ENCODE peak calls at places on chromosome 20, in six cellular contexts. Z is uterus, P is heart right ventricle, C is left ventricle myocardium inferior, R is colonic mucosa, A is upper lobe of right lung. J is an unnamed sample.
A peak's percentile ranks its signal among the peaks of the same experiment; 100 is the strongest.

GRCh38 chr20:59258103-59258705 is 42.2 kb upstream of the EDN3 start:
- DNase-seq in A (no peak), C (no peak), Z (no peak), R (no peak), P (no peak), J (no peak)

GRCh38 chr20:41050361-41051019 is 21.9 kb downstream of the TOP1 start:
- DNase-seq in A (no peak), Z (no peak), P (no peak), R (no peak), C (no peak), J (no peak)

GRCh38 chr20:3406481-3407425 is 716 bp downstream of the DNAAF9 start:
- DNase-seq in P (peak; percentile 59), R (peak; percentile 33), Z (peak; percentile 63), C (no peak), A (peak; percentile 65), J (peak; percentile 37)

GRCh38 chr20:38962898-38963484 is 847 bp downstream of the DHX35 start:
- DNase-seq in C (no peak), Z (no peak), A (no peak), P (no peak), R (no peak), J (no peak)

GRCh38 chr20:31260326-31260932 is 3.0 kb downstream of the DEFB115 start:
- DNase-seq in C (no peak), A (no peak), Z (no peak), R (no peak), P (no peak), J (no peak)

GRCh38 chr20:44038681-44039123 is 124.0 kb downstream of the TOX2 start:
- DNase-seq in A (peak; percentile 49), R (no peak), C (no peak), Z (no peak), P (no peak), J (no peak)

GRCh38 chr20:13819885-13820645 is 35.2 kb downstream of the NDUFAF5 start:
- DNase-seq in R (peak; percentile 29), Z (peak; percentile 38), P (peak; percentile 11), A (no peak), C (no peak), J (peak; percentile 16)

GRCh38 chr20:50968289-50968688 is 9.7 kb downstream of the MOCS3 start:
- DNase-seq in P (no peak), A (no peak), R (no peak), Z (no peak), C (no peak), J (no peak)

GRCh38 chr20:64055893-64056638 is 6.6 kb upstream of the SOX18 start:
- DNase-seq in P (peak; percentile 87), Z (no peak), C (peak; percentile 75), A (no peak), R (no peak), J (no peak)

GRCh38 chr20:64052987-64053840 is 3.8 kb upstream of the SOX18 start:
- DNase-seq in P (no peak), Z (no peak), C (no peak), R (no peak), A (no peak), J (no peak)

GRCh38 chr20:64052326-64052722 is 2.9 kb upstream of the SOX18 start:
- DNase-seq in C (no peak), A (no peak), P (no peak), R (no peak), Z (no peak), J (no peak)

GRCh38 chr20:64055396-64055892 is 6.0 kb upstream of the SOX18 start:
- DNase-seq in P (no peak), Z (no peak), R (no peak), C (no peak), A (no peak), J (no peak)

DNA sequence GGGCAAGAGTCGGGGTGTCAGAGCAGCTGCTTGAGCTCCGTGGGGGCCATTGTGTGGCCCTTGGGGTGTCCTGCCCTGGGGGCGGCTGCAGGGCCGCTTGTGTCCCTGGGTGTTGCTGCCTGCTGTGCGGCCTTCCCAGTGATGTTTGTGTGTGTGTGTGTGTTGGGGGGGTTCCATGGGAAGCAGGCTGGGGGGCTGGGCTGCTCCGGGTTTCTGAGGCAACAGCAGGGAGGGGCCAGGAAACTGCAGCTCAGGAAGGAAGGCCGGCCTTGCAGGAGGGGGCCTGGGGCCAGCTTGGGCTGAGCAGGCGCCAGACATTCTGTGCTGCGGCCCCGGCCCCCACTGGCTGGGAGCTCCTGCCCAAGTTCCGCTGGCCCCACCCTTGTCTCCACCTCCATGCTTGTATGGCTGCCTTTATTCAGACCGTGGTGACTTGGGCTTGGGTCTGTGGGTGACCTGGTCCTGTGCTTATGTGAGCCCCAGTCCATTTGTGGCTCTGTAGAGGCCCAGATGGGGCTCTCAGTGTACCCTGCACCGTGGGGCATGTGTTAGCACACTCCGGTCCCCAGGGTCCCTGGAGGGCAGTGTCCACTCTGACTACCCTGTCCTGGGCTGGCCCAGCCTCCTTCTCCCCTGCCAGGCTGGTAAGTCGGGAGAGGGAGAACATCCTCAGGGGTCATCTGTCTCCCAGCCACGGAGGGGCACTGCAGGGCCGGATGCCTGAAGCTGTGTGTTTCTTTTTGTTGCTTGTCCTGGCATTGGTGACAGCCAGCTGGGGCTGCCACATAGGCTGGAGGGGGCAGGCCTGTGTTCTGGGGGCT is 4.6 kb upstream of the SOX18 start:
- DNase-seq in P (peak; percentile 90), C (peak; percentile 75), A (no peak), Z (no peak), R (no peak), J (no peak)
- TF ChIP-seq CTCF in P (no peak), C (no peak), A (no peak), Z (no peak), R (no peak), J (no peak)

GRCh38 chr20:20932156-20932555 is 174.0 kb downstream of the LINC00237 start:
- DNase-seq in R (no peak), A (no peak), C (no peak), Z (no peak), P (no peak), J (no peak)

GRCh38 chr20:20930500-20930899 is 175.7 kb downstream of the LINC00237 start:
- DNase-seq in R (no peak), P (no peak), A (no peak), Z (no peak), C (no peak), J (no peak)

GRCh38 chr20:20931024-20931423 is 175.1 kb downstream of the LINC00237 start:
- DNase-seq in C (no peak), Z (no peak), R (no peak), A (no peak), P (no peak), J (no peak)

GRCh38 chr20:20931632-20932031 is 174.5 kb downstream of the LINC00237 start:
- DNase-seq in A (no peak), Z (no peak), R (no peak), C (no peak), P (no peak), J (no peak)

DNA sequence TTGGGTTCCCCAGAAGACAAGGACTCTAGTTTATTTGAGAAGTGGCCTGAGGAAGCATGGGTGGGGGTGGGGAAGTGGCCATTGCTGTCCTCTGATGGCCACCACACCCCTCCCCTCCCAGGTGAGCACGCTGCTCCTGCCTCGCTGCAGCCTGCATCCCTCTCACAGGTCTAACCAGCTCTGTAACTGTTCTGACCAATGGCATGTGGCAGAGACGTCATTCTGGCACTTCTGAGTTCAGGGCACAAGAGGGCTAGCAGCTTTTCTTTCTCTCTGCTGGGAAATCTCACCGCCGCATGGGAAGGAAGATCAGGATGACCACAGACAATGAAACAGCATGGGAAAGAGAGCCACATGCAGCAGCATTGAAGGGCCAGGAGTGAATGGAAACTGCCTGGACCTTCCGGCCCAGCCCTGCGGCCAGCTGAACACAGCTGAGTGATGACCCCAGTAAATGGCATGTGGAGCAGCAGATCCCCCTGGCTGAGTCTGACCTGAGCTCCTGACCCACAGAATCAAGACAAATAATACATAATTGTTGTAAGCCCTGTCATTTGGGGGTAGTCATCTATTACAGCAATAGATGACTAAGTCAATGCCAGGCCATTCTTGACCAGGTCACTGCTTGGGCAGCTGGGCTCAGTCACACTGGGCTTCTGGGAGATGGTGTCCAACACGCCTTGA is 179.8 kb downstream of the LINC00237 start:
- DNase-seq in R (no peak), A (no peak), C (no peak), P (no peak), Z (no peak), J (no peak)
- H3K4me1 ChIP-seq in R (no peaks in the 10 kb centered on the region), A (no peaks in the 10 kb centered on the region), C (no peaks in the 10 kb centered on the region), P (no peaks in the 10 kb centered on the region), Z (no peaks in the 10 kb centered on the region), J (no peaks in the 10 kb centered on the region)

GRCh38 chr20:23361651-23362391 is at the start of gene GZF1:
- DNase-seq in C (peak; percentile 98), R (peak; percentile 97), Z (peak; percentile 100), P (peak; percentile 97), A (peak; percentile 99), J (peak; percentile 98)

GRCh38 chr20:23365390-23366165 is 3.6 kb downstream of the GZF1 start:
- DNase-seq in P (no peak), C (no peak), Z (no peak), A (no peak), R (no peak), J (no peak)

GRCh38 chr20:23361108-23361650 is 803 bp upstream of the GZF1 start:
- DNase-seq in P (no peak), C (no peak), Z (no peak), A (no peak), R (peak; percentile 29), J (no peak)

GRCh38 chr20:23363257-23363649 is 1.3 kb downstream of the GZF1 start:
- DNase-seq in A (no peak), R (no peak), P (peak; percentile 76), C (peak; percentile 69), Z (no peak), J (no peak)

DNA sequence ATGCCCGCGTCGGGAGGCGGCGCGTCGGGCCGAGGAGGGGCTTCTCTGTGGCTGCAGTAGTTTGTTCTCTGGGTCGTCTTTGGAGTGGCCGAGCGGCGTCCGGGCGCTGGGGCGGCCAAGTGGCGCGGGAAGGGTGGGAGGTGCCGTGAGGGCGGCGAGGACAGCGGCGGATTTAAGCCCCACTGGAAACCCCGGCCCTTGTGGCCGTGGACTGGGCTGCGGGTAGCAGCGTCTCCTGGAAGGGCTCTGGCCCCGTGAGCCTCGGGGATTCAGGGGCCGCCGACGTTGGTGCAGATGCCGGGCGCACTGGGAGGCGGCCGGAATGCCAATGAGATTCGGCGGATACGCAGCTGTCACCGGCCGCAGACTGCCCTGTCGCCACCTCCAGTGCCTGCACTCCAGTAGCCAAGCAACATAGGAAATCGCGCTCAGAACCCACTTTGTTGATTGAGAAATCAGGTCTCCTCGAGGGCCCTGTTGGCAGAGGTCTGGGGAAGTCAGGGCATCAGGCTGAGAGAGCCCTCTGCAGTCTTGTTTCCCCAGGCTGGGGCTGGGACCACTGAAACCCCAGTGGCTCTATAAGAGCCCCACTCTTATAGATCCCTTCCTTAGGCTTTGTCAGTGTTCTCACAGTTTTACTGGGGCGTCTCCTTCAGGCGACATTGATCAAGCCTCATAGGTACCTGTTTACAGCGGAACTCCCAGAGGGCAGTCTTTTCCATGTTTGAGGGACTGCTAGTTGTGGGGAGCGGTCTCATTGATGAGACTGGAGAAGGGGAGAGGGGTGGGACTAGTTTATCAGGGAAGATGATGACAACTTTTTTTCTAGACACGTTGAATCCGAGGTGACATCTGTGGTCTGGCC is 642 bp downstream of the GZF1 start:
- DNase-seq in P (peak; percentile 34), A (peak; percentile 86), C (peak; percentile 51), Z (no peak), R (peak; percentile 46), J (peak; percentile 28)
- TF ChIP-seq CTCF in P (no peak), A (no peak), C (no peak), Z (no peak), R (no peak), J (no peak)

DNA sequence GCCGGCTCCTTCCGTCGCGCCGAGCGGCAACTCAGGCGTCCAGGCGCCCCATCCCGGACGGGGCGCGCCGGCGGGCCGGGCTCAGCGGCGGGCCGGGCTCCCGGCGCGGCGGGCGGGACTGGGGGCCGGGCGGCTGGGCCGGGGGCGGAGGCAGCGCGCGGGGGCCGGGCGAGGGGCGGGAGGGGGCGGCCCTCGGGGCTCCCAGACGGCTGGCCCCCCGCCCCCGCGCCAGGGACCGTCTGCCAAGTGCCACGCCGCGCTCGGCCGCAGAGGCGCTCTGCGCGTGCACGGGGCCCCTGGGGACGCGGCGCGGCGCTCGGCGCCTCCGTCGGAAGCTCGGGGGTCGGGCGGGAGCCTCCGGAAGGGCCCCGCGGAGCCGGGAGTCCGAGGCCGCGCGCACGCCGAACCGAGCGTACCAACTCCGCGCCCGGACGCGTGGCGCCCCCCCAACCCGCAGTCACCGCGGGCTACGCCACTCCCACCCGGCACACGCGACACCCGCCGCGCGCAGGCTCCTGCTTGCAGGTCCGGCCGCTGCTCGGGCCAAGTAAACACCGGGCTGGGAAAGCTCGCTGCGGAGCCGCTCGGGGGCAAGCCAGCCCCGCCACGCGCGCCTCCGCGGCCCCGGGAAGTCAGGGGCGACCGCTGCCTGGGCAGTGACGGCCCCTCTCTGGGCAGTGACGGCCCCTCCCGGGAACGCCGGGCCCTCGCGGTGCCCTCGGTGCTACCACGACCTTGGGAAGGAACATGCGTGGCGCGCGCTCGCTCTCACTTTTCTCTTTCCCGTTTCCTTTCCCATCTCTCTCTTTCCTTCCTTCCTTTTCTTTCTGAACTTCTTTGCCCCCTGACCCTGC is at the start of gene PREX1:
- DNase-seq in Z (peak; percentile 42), A (peak; percentile 89), R (peak; percentile 61), P (peak; percentile 83), C (peak; percentile 86), J (peak; percentile 66)
- H3K4me1 ChIP-seq in Z (no peaks in the 10 kb centered on the region), A (peaks cover 52% of the 10 kb centered on the region), R (no peaks in the 10 kb centered on the region), P (peaks cover 46% of the 10 kb centered on the region), C (peaks cover 63% of the 10 kb centered on the region), J (no peaks in the 10 kb centered on the region)

J was measured in prostate gland.